ENCODE peak calls at places on chromosome 12, in eight cellular contexts. L is caudate nucleus; Q is HEK293T; N is body of pancreas; P is SJSA1; A is activated CD4-positive, alpha-beta T cell treated with anti-CD3 and anti-CD28 coated beads, Interleukin-2, amount 50 U/mL, for 4 hours; I is vagina; G is pons. R is an unnamed sample.
A peak's percentile ranks its signal among the peaks of the same experiment; 100 is the strongest.

GRCh38 chr12:72136792-72137191 is 135.4 kb upstream of the TRHDE start:
- DNase-seq in L (no peak), Q (no peak), N (no peak), P (no peak), A (no peak), I (no peak), G (no peak), R (no peak)

GRCh38 chr12:53044052-53044581 is 5.7 kb upstream of the TNS2 start:
- DNase-seq in L (peak; percentile 41), Q (no peak), N (peak; percentile 34), P (no peak), A (no peak), I (no peak), G (peak; percentile 87), R (no peak)

GRCh38 chr12:29756741-29757390 is 26.9 kb downstream of the TMTC1 start:
- DNase-seq in L (no peak), Q (no peak), N (no peak), P (no peak), A (no peak), I (no peak), G (no peak), R (no peak)

GRCh38 chr12:27709932-27710591 is 570 bp upstream of the MRPS35 start:
- DNase-seq in L (no peak), Q (no peak), N (peak; percentile 43), P (no peak), A (no peak), I (no peak), G (peak; percentile 68), R (peak; percentile 37)

GRCh38 chr12:24380122-24380521 is 430.7 kb upstream of the SOX5 start:
- DNase-seq in L (no peak), Q (no peak), N (no peak), P (no peak), A (no peak), I (no peak), G (no peak), R (no peak)

GRCh38 chr12:15256760-15257159 is 35.5 kb upstream of the RERG start:
- DNase-seq in L (no peak), Q (no peak), N (no peak), P (no peak), A (no peak), I (no peak), G (no peak), R (no peak)

GRCh38 chr12:98828802-98829600 is 183.9 kb downstream of the APAF1 start:
- DNase-seq in L (no peak), Q (no peak), N (no peak), P (no peak), A (no peak), I (no peak), G (no peak), R (no peak)

GRCh38 chr12:2925322-2925995 is 33.7 kb upstream of the TEAD4 start:
- DNase-seq in L (no peak), Q (no peak), N (no peak), P (no peak), A (no peak), I (no peak), G (no peak), R (no peak)

GRCh38 chr12:89756638-89757321 is 48.1 kb upstream of the ATP2B1 start:
- DNase-seq in L (no peak), Q (no peak), N (no peak), P (peak; percentile 52), A (no peak), I (no peak), G (peak; percentile 84), R (peak; percentile 98)

GRCh38 chr12:82695531-82695930 is 8.8 kb downstream of the TMTC2 start:
- DNase-seq in L (no peak), Q (no peak), N (no peak), P (no peak), A (no peak), I (no peak), G (no peak), R (no peak)

GRCh38 chr12:15152864-15153263 is 68.4 kb downstream of the RERG start:
- DNase-seq in L (no peak), Q (no peak), N (no peak), P (no peak), A (no peak), I (no peak), G (no peak), R (peak; percentile 77)

GRCh38 chr12:12947902-12948301 is 4.1 kb downstream of the GPRC5D start:
- DNase-seq in L (no peak), Q (no peak), N (no peak), P (no peak), A (no peak), I (no peak), G (no peak), R (no peak)